ENCODE peak calls at places on chromosome 5, in eight cellular contexts. H is hepatocyte, N is tibial nerve, V is gastrocnemius medialis, K is prostate gland, D is left ventricle myocardium inferior, A is mesenchymal stem cell, W is endodermal cell. L is an unnamed sample.

GRCh38 chr5:147448766-147449165 is 61.1 kb downstream of the DPYSL3 start:
- DNase-seq in H (no peak), N (no peak), V (no peak), K (no peak), D (no peak), A (peak; percentile 47), W (no peak), L (no peak)

GRCh38 chr5:130939059-130939458 is 226.0 kb downstream of the HINT1 start:
- DNase-seq in H (no peak), N (no peak), V (no peak), K (no peak), D (no peak), A (no peak), W (no peak), L (no peak)

GRCh38 chr5:176644294-176644693 is 3.0 kb upstream of the TSPAN17 start:
- DNase-seq in H (no peak), N (no peak), V (no peak), K (no peak), D (no peak), A (no peak), W (no peak), L (no peak)

GRCh38 chr5:58330781-58331180 is 129.1 kb downstream of the PLK2 start:
- DNase-seq in H (no peak), N (no peak), V (no peak), K (no peak), D (no peak), A (no peak), W (no peak), L (no peak)

GRCh38 chr5:149062371-149063016 is 368 bp downstream of the SH3TC2 start:
- DNase-seq in H (peak; percentile 69), N (no peak), V (no peak), K (no peak), D (no peak), A (peak; percentile 90), W (peak; percentile 60), L (no peak)

GRCh38 chr5:166722939-166723338 is 1568.5 kb upstream of the WWC1 start:
- DNase-seq in H (peak; percentile 10), N (no peak), V (no peak), K (no peak), D (no peak), A (peak; percentile 48), W (no peak), L (no peak)

GRCh38 chr5:38316544-38317224 is 58.3 kb downstream of the EGFLAM start:
- DNase-seq in H (peak; percentile 21), N (peak; percentile 48), V (peak; percentile 14), K (no peak), D (peak; percentile 18), A (peak; percentile 7), W (no peak), L (no peak)

GRCh38 chr5:102796014-102796413 is 40.9 kb downstream of the PAM start:
- DNase-seq in H (no peak), N (no peak), V (peak; percentile 50), K (no peak), D (no peak), A (no peak), W (no peak), L (no peak)

GRCh38 chr5:111472579-111472978 is 39.8 kb downstream of the STARD4 start:
- DNase-seq in H (no peak), N (peak; percentile 9), V (no peak), K (no peak), D (no peak), A (no peak), W (no peak), L (no peak)

GRCh38 chr5:27048507-27048906 is 10.1 kb upstream of the CDH9 start:
- DNase-seq in H (no peak), N (no peak), V (no peak), K (no peak), D (no peak), A (no peak), W (peak; percentile 47), L (no peak)

GRCh38 chr5:94751456-94751855 is 133.0 kb downstream of the SLF1 start:
- DNase-seq in H (no peak), N (no peak), V (no peak), K (no peak), D (no peak), A (no peak), W (no peak), L (no peak)

GRCh38 chr5:160128632-160129031 is 9.4 kb upstream of the PWWP2A start:
- DNase-seq in H (no peak), N (no peak), V (no peak), K (no peak), D (no peak), A (no peak), W (no peak), L (no peak)

GRCh38 chr5:150377964-150378694 is 20.6 kb downstream of the TCOF1 start:
- DNase-seq in H (peak; percentile 78), N (no peak), V (no peak), K (no peak), D (no peak), A (peak; percentile 98), W (no peak), L (no peak)

GRCh38 chr5:116750626-116751188 is 176.1 kb upstream of the SEMA6A start:
- DNase-seq in H (no peak), N (no peak), V (no peak), K (no peak), D (no peak), A (no peak), W (no peak), L (no peak)

DNA sequence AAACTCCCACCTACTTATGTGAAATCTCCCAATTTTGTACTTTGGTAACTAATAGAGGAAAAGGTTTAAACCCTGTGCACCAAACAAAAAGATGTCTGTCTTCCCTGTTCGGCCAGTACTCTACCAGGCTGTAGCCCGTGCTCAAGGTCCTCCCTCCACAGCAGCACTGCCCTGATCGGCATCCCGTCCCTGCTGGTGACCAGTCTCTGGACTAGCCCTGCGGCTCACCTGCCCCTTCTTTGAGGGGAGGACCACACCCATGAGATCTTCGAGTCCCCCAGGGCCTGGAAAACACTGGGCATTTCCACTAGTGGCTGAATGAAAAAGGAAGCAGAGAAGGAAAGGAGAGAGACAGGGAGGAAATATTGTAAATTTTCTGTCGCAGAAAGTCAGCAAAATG is 2.8 kb downstream of the GFPT2 start:
- DNase-seq in H (no peak), N (no peak), V (no peak), K (no peak), D (no peak), A (no peak), W (no peak), L (peak; percentile 33)
- H3K27ac ChIP-seq in H (no peak overlapping the region), N (no peak overlapping the region), V (no peak overlapping the region), K (no peak overlapping the region), D (no peak overlapping the region), A (no peak overlapping the region), W (no peak overlapping the region), L (no peak overlapping the region)

GRCh38 chr5:81852277-81853004 is 101.5 kb upstream of the SSBP2 start:
- DNase-seq in H (peak; percentile 22), N (no peak), V (peak; percentile 5), K (no peak), D (peak; percentile 21), A (peak; percentile 66), W (peak; percentile 87), L (peak; percentile 36)

GRCh38 chr5:81850494-81850893 is 99.6 kb upstream of the SSBP2 start:
- DNase-seq in H (no peak), N (no peak), V (peak; percentile 72), K (no peak), D (no peak), A (no peak), W (no peak), L (no peak)

GRCh38 chr5:81851481-81852178 is 100.7 kb upstream of the SSBP2 start:
- DNase-seq in H (peak; percentile 97), N (peak; percentile 94), V (peak; percentile 89), K (peak; percentile 94), D (peak; percentile 98), A (peak; percentile 95), W (peak; percentile 98), L (peak; percentile 96)

GRCh38 chr5:81849769-81850367 is 99.0 kb upstream of the SSBP2 start:
- DNase-seq in H (no peak), N (no peak), V (no peak), K (no peak), D (no peak), A (no peak), W (no peak), L (no peak)

GRCh38 chr5:81850932-81851331 is 100.0 kb upstream of the SSBP2 start:
- DNase-seq in H (no peak), N (no peak), V (no peak), K (no peak), D (no peak), A (peak; percentile 33), W (no peak), L (no peak)
- H3K4me3 ChIP-seq in H (no peak overlapping the region), N (peak overlapping the region; percentile 63), V (peak overlapping the region; percentile 60), K (no peak overlapping the region), D (peak overlapping the region; percentile 68), A (no peak overlapping the region), W (peak overlapping the region; percentile 76), L (no peak overlapping the region)

DNA sequence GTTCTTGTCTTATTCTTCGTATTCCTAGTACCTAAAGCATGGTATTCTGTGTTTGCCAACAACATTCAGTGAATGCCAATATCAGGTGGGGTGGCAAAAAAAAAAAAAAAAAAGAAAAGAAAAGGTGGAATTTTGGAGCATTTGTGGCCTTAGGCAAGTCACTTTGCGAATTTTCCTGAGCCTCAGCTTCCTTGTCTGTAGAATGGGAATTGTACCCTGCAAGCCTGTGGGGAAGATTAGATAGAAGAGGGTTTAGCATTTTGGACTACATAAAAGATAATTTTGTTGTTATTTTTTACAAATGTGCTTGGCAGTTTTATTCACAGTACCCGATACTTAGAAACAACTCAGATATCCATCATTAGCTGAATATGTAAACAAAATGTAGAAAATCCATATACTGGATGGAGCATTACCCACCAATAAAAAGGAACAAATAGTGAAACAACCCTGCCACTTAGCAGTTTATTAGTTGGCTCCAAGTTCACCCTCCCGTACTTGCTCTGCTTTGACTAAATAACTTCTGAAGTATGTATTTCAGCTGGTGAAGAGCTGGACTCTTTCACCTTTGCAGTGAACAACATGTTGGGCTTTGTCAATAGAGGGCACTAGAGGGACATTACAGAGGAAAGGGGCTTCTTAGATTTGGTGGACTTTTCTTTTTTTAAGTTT is 13.6 kb downstream of the UBE2D2 start:
- DNase-seq in H (peak; percentile 63), N (peak; percentile 15), V (no peak), K (no peak), D (no peak), A (peak; percentile 62), W (no peak), L (no peak)
- H3K4me1 ChIP-seq in H (no peaks in the 10 kb centered on the region), N (no peaks in the 10 kb centered on the region), V (peaks cover 58% of the 10 kb centered on the region), K (peaks cover 1% of the 10 kb centered on the region), D (peaks cover 77% of the 10 kb centered on the region), A (peaks cover 8% of the 10 kb centered on the region), W (no peaks in the 10 kb centered on the region), L (peaks cover 9% of the 10 kb centered on the region)

GRCh38 chr5:143931986-143932385 is 120.0 kb downstream of the HMHB1 start:
- DNase-seq in H (no peak), N (no peak), V (no peak), K (no peak), D (no peak), A (no peak), W (no peak), L (no peak)

GRCh38 chr5:143933434-143933833 is 121.5 kb downstream of the HMHB1 start:
- DNase-seq in H (no peak), N (no peak), V (no peak), K (no peak), D (no peak), A (no peak), W (no peak), L (no peak)

GRCh38 chr5:143931389-143931984 is 119.5 kb downstream of the HMHB1 start:
- DNase-seq in H (no peak), N (no peak), V (peak; percentile 20), K (no peak), D (peak; percentile 19), A (no peak), W (no peak), L (no peak)

GRCh38 chr5:143932584-143932983 is 120.6 kb downstream of the HMHB1 start:
- DNase-seq in H (no peak), N (no peak), V (no peak), K (no peak), D (no peak), A (peak; percentile 18), W (no peak), L (no peak)

GRCh38 chr5:143934821-143935220 is 122.9 kb downstream of the HMHB1 start:
- DNase-seq in H (no peak), N (no peak), V (no peak), K (no peak), D (no peak), A (no peak), W (no peak), L (no peak)
- H3K27ac ChIP-seq in H (no peak overlapping the region), N (no peak overlapping the region), V (no peak overlapping the region), K (no peak overlapping the region), D (no peak overlapping the region), A (no peak overlapping the region), W (no peak overlapping the region), L (no peak overlapping the region)

L was measured in pancreas.